ENCODE peak calls at places on chromosomes 12 and 14, in nine cellular contexts. N, Z, H, F, P, K, M, S and V are unnamed samples.
A peak's percentile ranks its signal among the peaks of the same experiment; 100 is the strongest.

GRCh38 chr12:6430990-6431353 is 13.8 kb upstream of the CD27 start:
- DNase-seq in S (no peak), Z (no peak), H (no peak), M (no peak), P (no peak), F (no peak), K (no peak), N (no peak), V (no peak)

GRCh38 chr14:60179296-60179924 is 14.2 kb upstream of the DHRS7 start:
- DNase-seq in N (no peak), K (peak; percentile 31), F (no peak), M (no peak), P (no peak), H (peak; percentile 21), S (no peak), Z (no peak), V (no peak)

GRCh38 chr14:74622257-74622656 is 10.2 kb upstream of the LTBP2 start:
- DNase-seq in S (no peak), P (no peak), Z (no peak), K (no peak), H (no peak), F (no peak), N (no peak), M (no peak), V (no peak)

GRCh38 chr12:95169368-95169767 is 47.9 kb downstream of the FGD6 start:
- DNase-seq in M (no peak), K (peak; percentile 95), N (no peak), Z (no peak), F (no peak), H (peak; percentile 89), S (no peak), P (no peak), V (no peak)

GRCh38 chr12:5201554-5202243 is 158.0 kb downstream of the KCNA5 start:
- DNase-seq in F (no peak), H (peak; percentile 18), P (peak; percentile 45), S (no peak), N (no peak), K (no peak), M (no peak), Z (no peak), V (no peak)

GRCh38 chr12:22130671-22131070 is 84.7 kb downstream of the CMAS start:
- DNase-seq in N (no peak), H (no peak), F (no peak), S (no peak), P (no peak), M (no peak), Z (no peak), K (no peak), V (no peak)

GRCh38 chr12:110107369-110108281 is 16.5 kb upstream of the IFT81 start:
- DNase-seq in K (peak; percentile 97), H (peak; percentile 98), N (no peak), F (no peak), P (peak; percentile 41), S (no peak), M (no peak), Z (no peak), V (no peak)

GRCh38 chr14:99602054-99602787 is 1.8 kb downstream of the CCDC85C start:
- DNase-seq in P (no peak), F (no peak), K (no peak), M (no peak), S (no peak), H (peak; percentile 47), N (peak; percentile 8), Z (no peak), V (no peak)

GRCh38 chr12:68067762-68068376 is 78.6 kb downstream of the IFNG-AS1 start:
- DNase-seq in S (no peak), F (no peak), N (no peak), Z (no peak), P (no peak), H (peak; percentile 12), M (no peak), K (peak; percentile 8), V (no peak)

GRCh38 chr12:27367078-27367477 is 34.4 kb downstream of the BMAL2 start:
- DNase-seq in K (no peak), S (no peak), N (no peak), P (no peak), H (no peak), M (no peak), Z (no peak), F (no peak), V (no peak)

GRCh38 chr14:49992901-49993335 is 100.0 kb downstream of the ARF6 start:
- DNase-seq in M (no peak), N (no peak), H (peak; percentile 88), S (no peak), P (no peak), Z (no peak), K (peak; percentile 71), F (no peak), V (no peak)

GRCh38 chr14:54976316-54976715 is 50.6 kb downstream of the WDHD1 start:
- DNase-seq in P (no peak), H (no peak), K (peak; percentile 89), N (no peak), S (no peak), F (no peak), M (no peak), Z (no peak), V (no peak)

GRCh38 chr14:103416916-103417315 is 31.7 kb downstream of the MARK3 start:
- DNase-seq in P (no peak), Z (no peak), K (no peak), S (peak; percentile 55), M (no peak), H (no peak), N (no peak), F (no peak), V (no peak)

GRCh38 chr12:116891019-116891418 is 9.8 kb upstream of the HRK start:
- DNase-seq in Z (no peak), K (no peak), P (no peak), M (no peak), N (no peak), S (no peak), F (no peak), H (no peak), V (no peak)

GRCh38 chr12:113030875-113031525 is 25.5 kb upstream of the DTX1 start:
- DNase-seq in Z (no peak), H (peak; percentile 88), S (peak; percentile 15), P (no peak), M (no peak), K (peak; percentile 64), F (no peak), N (peak; percentile 80), V (peak; percentile 88)